ENCODE peak calls at places on chromosomes 6 and 20, in four cellular contexts. H is heart left ventricle, M is tibial nerve, J is upper lobe of left lung. V is an unnamed sample. For H3K27me3, the result is how much of the 10 kb centered on the place peaks cover.

GRCh38 chr6:135739288-135739687 is 112.2 kb upstream of the PDE7B start:
- DNase-seq in M (no peak), J (no peak), H (no peak), V (no peak)

GRCh38 chr20:59643616-59644061 is 39.3 kb downstream of the PHACTR3 start:
- DNase-seq in H (no peak), M (no peak), J (no peak), V (peak)

GRCh38 chr6:157106487-157106886 is 216.8 kb downstream of the TMEM242 start:
- DNase-seq in J (no peak), M (no peak), H (no peak), V (no peak)

GRCh38 chr20:38893485-38894090 is 32.6 kb upstream of the FAM83D start:
- DNase-seq in H (peak), J (peak), M (no peak), V (peak)

GRCh38 chr6:128204621-128205020 is 303.8 kb upstream of the THEMIS start:
- DNase-seq in H (no peak), M (no peak), J (no peak), V (no peak)

GRCh38 chr20:63134201-63134612 is 81.7 kb downstream of the YTHDF1 start:
- DNase-seq in J (peak), H (no peak), M (no peak), V (no peak)

GRCh38 chr20:63023836-63024571 is 17.2 kb upstream of the BHLHE23 start:
- DNase-seq in H (no peak), J (peak), M (no peak), V (no peak)

GRCh38 chr6:104365835-104366234 is 493.9 kb downstream of the HACE1 start:
- DNase-seq in M (no peak), J (no peak), H (no peak), V (no peak)

GRCh38 chr6:17484201-17484606 is 90.8 kb downstream of the CAP2 start:
- DNase-seq in M (no peak), H (peak), J (no peak), V (no peak)

GRCh38 chr6:168336967-168337366 is 17.4 kb upstream of the DACT2 start:
- DNase-seq in J (no peak), M (no peak), H (no peak), V (no peak)

GRCh38 chr6:145155873-145156782 is 579.2 kb downstream of the EPM2A start:
- DNase-seq in J (no peak), H (no peak), M (no peak), V (no peak)

GRCh38 chr6:63643862-63644261 is 8.3 kb downstream of the PHF3 start:
- DNase-seq in J (no peak), H (no peak), M (no peak), V (no peak)

GRCh38 chr20:31972481-31973386 is 4.8 kb downstream of the XKR7 start:
- DNase-seq in H (no peak), M (no peak), J (no peak), V (no peak)

GRCh38 chr6:120960761-120961160 is 373.5 kb downstream of the TBC1D32 start:
- DNase-seq in J (no peak), H (no peak), M (no peak), V (no peak)

GRCh38 chr6:73675466-73676098 is 20.4 kb upstream of the CD109 start:
- DNase-seq in H (peak), M (peak), J (no peak), V (peak)

GRCh38 chr20:7714549-7714948 is 225.7 kb downstream of the HAO1 start:
- DNase-seq in H (no peak), M (no peak), J (no peak), V (no peak)

GRCh38 chr20:32470940-32471339 is 112.8 kb downstream of the ASXL1 start:
- DNase-seq in H (no peak), J (no peak), M (no peak), V (no peak)

GRCh38 chr20:39825950-39826349 is 863.1 kb downstream of the MAFB start:
- DNase-seq in H (no peak), M (no peak), J (no peak), V (no peak)

GRCh38 chr6:78511019-78511418 is 356.3 kb upstream of the IRAK1BP1 start:
- DNase-seq in J (no peak), H (no peak), M (no peak), V (no peak)

GRCh38 chr20:37406010-37406998 is 60.4 kb downstream of the SRC start:
- DNase-seq in J (peak), H (peak), M (no peak), V (peak)

GRCh38 chr6:88760091-88760490 is 203.3 kb downstream of the RNGTT start:
- DNase-seq in J (no peak), M (no peak), H (no peak), V (no peak)

GRCh38 chr6:37168809-37169457 is 1.0 kb upstream of the PIM1 start:
- DNase-seq in M (peak), H (no peak), J (no peak), V (no peak)

GRCh38 chr6:119129148-119129967 is 50.9 kb upstream of the FAM184A start:
- DNase-seq in J (no peak), H (no peak), M (no peak), V (no peak)

GRCh38 chr6:113277111-113277510 is 580.0 kb upstream of the MARCKS start:
- DNase-seq in J (no peak), H (no peak), M (no peak), V (no peak)

GRCh38 chr6:3356056-3356823 is 97.5 kb downstream of the PSMG4 start:
- DNase-seq in J (no peak), H (peak), M (peak), V (peak)

GRCh38 chr6:70520575-70520974 is 46.2 kb upstream of the SDHAF4 start:
- DNase-seq in H (no peak), M (no peak), J (no peak), V (no peak)

GRCh38 chr6:9461161-9461560 is 953.7 kb downstream of the TFAP2A start:
- DNase-seq in M (no peak), J (no peak), H (no peak), V (peak)

GRCh38 chr6:17281497-17282481 is 628 bp downstream of the RBM24 start:
- DNase-seq in H (no peak), J (peak), M (no peak), V (no peak)

GRCh38 chr6:3320238-3320637 is 61.5 kb downstream of the PSMG4 start:
- DNase-seq in M (no peak), H (no peak), J (no peak), V (peak)

GRCh38 chr20:48329676-48330644 is 497.8 kb downstream of the PREX1 start:
- DNase-seq in H (no peak), M (no peak), J (peak), V (no peak)

GRCh38 chr20:32437391-32438074 is 79.4 kb downstream of the ASXL1 start:
- DNase-seq in J (no peak), M (no peak), H (no peak), V (no peak)

DNA sequence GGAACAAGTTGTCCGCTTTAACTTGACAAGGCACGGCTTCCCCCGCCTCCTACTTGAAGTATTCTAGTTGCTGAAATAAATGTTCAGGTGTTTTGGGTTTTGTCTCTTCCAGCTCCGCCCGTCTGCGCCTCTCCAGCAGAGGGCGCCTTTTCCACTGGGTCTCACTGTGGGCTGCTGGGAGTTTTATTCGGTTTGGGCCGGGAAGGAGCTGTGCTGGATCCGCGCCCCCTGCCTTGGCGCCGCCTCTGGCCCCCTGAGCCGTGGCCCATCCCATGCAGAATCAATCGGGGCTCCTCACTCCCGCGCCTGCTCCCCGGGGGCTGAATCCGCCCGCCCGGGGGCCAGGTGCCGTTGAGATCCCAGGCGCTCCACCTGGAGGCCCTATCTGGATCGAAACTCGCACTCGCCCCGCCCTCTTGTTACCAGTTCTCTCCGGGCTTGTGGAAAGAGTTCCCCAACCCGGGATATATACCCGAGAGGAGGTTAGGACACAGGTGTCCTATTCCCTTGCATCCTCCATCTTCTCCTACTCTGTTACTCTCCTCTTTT is 51.0 kb upstream of the TCF21 start:
- DNase-seq in J (peak), M (no peak), H (no peak), V (peak)
- H3K27me3 ChIP-seq in J (under half), M (under half), H (under half), V (under half)

DNA sequence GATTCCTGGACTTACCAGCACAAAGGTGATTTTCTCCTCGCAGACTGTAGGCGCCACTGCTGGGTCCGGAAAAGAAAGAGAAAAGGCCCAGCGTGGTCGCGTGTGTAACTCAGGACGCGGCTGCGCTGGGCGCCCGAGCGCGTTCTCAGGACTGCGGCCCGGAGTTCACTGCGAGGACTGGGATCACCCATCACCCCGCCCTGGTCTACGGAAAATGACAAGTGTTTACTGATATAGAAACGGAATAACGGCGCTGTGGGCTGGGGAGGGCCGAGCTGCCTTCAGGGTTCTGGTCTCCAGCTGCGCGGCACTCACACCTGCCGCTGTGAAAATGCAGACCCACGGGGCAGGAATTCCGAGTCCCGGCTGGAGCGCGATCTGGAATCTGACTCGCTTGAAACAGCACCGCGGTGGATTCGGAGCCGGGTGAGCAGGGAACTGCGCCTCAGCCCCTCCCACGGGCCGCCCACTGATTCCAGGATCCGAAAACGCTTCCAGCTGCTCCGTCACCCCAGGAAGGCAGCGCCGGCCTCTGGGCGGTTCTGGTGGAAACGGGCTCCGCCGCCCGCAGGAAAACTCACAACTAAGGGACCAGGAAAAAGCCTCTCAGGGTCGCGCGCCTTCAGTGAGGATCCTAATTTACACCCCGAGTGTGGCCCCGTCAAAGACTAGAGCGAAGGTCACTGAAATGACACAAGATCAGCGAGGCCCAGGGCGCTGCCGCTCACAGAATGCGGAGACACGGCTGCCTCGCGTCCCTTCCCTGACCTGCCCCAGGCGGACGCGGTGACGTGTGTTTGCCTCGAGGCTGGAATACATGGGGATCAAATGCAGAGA is 34.5 kb downstream of the HLA-A start:
- DNase-seq in H (peak), M (peak), J (peak), V (peak)
- TF ChIP-seq POLR2A in H (no peak), M (no peak), J (no peak), V (no peak)

GRCh38 chr6:100455230-100456124 is 9.2 kb downstream of the SIM1 start:
- DNase-seq in M (no peak), J (peak), H (no peak), V (no peak)
- H3K27me3 ChIP-seq in M (under half), J (under half), H (half or more), V (half or more)

GRCh38 chr6:116102856-116103255 is 2.2 kb downstream of the NT5DC1 start:
- DNase-seq in H (no peak), M (no peak), J (no peak), V (no peak)
- TF ChIP-seq POLR2A in H (no peak), M (no peak), J (no peak), V (no peak)